ENCODE peak calls at places on chromosomes 13 and 19, in ten cellular contexts. Y is NCI-H146; I is body of pancreas; O is fibroblast of the conjunctiva; R is iris pigment epithelial cell; J is stimulated activated naive CD8-positive, alpha-beta T cell treated with anti-CD3 and anti-CD28 coated beads, Interleukin-15, amount 100 ng/mL, for 72 hours; A is NCI-H345; X is lung; K is left ventricle myocardium inferior; Z is neural progenitor cell. B is an unnamed sample.

GRCh38 chr13:80359459-80360297 is 18.8 kb upstream of the SPRY2 start:
- DNase-seq in Y (peak; percentile 68), I (no peak), O (no peak), R (no peak), J (no peak), A (peak; percentile 96), X (no peak), K (no peak), Z (peak; percentile 95), B (no peak)

GRCh38 chr19:44912854-44913253 is 1.6 kb upstream of the APOC1 start:
- DNase-seq in Y (no peak), I (no peak), O (no peak), R (no peak), J (no peak), A (no peak), X (no peak), K (no peak), Z (no peak), B (no peak)

GRCh38 chr19:36121486-36122124 is 6.3 kb downstream of the TBCB start:
- DNase-seq in Y (no peak), I (no peak), O (no peak), R (no peak), J (no peak), A (no peak), X (no peak), K (no peak), Z (no peak), B (no peak)

GRCh38 chr13:49791214-49791752 is 1.2 kb downstream of the KPNA3 start:
- DNase-seq in Y (peak; percentile 48), I (peak; percentile 32), O (peak; percentile 9), R (peak; percentile 43), J (peak; percentile 19), A (no peak), X (no peak), K (no peak), Z (peak; percentile 50), B (no peak)

GRCh38 chr13:107360010-107360409 is 792.1 kb upstream of the ARGLU1 start:
- DNase-seq in Y (no peak), I (no peak), O (no peak), R (no peak), J (no peak), A (no peak), X (no peak), K (no peak), Z (no peak), B (no peak)

GRCh38 chr19:35919306-35919705 is 11.2 kb upstream of the TYROBP start:
- DNase-seq in Y (no peak), I (no peak), O (no peak), R (no peak), J (no peak), A (no peak), X (no peak), K (no peak), Z (no peak), B (no peak)

GRCh38 chr19:16160943-16161560 is 12.3 kb downstream of the CIB3 start:
- DNase-seq in Y (no peak), I (no peak), O (peak; percentile 22), R (peak; percentile 85), J (peak; percentile 68), A (no peak), X (no peak), K (no peak), Z (no peak), B (no peak)

GRCh38 chr19:43439183-43440063 is 24.7 kb downstream of the TEX101 start:
- DNase-seq in Y (no peak), I (no peak), O (no peak), R (no peak), J (no peak), A (no peak), X (no peak), K (no peak), Z (no peak), B (peak; percentile 50)

GRCh38 chr13:93859666-93860065 is 619.8 kb downstream of the DCT start:
- DNase-seq in Y (no peak), I (no peak), O (no peak), R (peak; percentile 57), J (no peak), A (no peak), X (no peak), K (no peak), Z (no peak), B (no peak)

GRCh38 chr19:53883231-53883661 is 1.2 kb downstream of the PRKCG start:
- DNase-seq in Y (no peak), I (no peak), O (no peak), R (no peak), J (no peak), A (no peak), X (no peak), K (no peak), Z (peak; percentile 48), B (no peak)

GRCh38 chr13:20721454-20722357 is 18.2 kb downstream of the IL17D start:
- DNase-seq in Y (peak; percentile 62), I (peak; percentile 57), O (peak; percentile 18), R (peak; percentile 72), J (peak; percentile 26), A (peak; percentile 57), X (peak; percentile 42), K (peak; percentile 55), Z (peak; percentile 77), B (no peak)

GRCh38 chr13:70394149-70394548 is 285.9 kb upstream of the KLHL1 start:
- DNase-seq in Y (peak; percentile 12), I (no peak), O (no peak), R (no peak), J (no peak), A (no peak), X (no peak), K (no peak), Z (peak; percentile 3), B (no peak)

GRCh38 chr19:38506723-38507550 is 73.4 kb downstream of the RYR1 start:
- DNase-seq in Y (peak; percentile 57), I (peak; percentile 90), O (no peak), R (peak; percentile 5), J (peak; percentile 93), A (peak; percentile 51), X (peak; percentile 89), K (peak; percentile 54), Z (peak; percentile 90), B (peak; percentile 3)

GRCh38 chr19:6071840-6072239 is 38.5 kb downstream of the RFX2 start:
- DNase-seq in Y (no peak), I (no peak), O (no peak), R (no peak), J (no peak), A (no peak), X (peak; percentile 5), K (no peak), Z (no peak), B (no peak)

GRCh38 chr19:2759392-2759791 is 19.6 kb upstream of the SLC39A3 start:
- DNase-seq in Y (no peak), I (no peak), O (no peak), R (no peak), J (no peak), A (no peak), X (no peak), K (no peak), Z (no peak), B (no peak)

GRCh38 chr19:45767410-45767880 is 1.6 kb downstream of the SIX5 start:
- DNase-seq in Y (peak; percentile 46), I (peak; percentile 88), O (peak; percentile 70), R (peak; percentile 92), J (no peak), A (no peak), X (peak; percentile 75), K (peak; percentile 81), Z (peak; percentile 88), B (peak; percentile 72)

GRCh38 chr19:46390866-46391265 is 22.5 kb downstream of the CCDC8 start:
- DNase-seq in Y (no peak), I (no peak), O (no peak), R (no peak), J (no peak), A (no peak), X (no peak), K (no peak), Z (no peak), B (no peak)

GRCh38 chr19:9953802-9954542 is 17.7 kb upstream of the OLFM2 start:
- DNase-seq in Y (no peak), I (no peak), O (no peak), R (no peak), J (no peak), A (no peak), X (no peak), K (no peak), Z (no peak), B (no peak)

GRCh38 chr13:60158321-60158801 is 5.4 kb downstream of the DIAPH3 start:
- DNase-seq in Y (no peak), I (no peak), O (no peak), R (no peak), J (no peak), A (no peak), X (no peak), K (no peak), Z (peak; percentile 81), B (no peak)

GRCh38 chr13:24087611-24088235 is 72.8 kb upstream of the SPATA13 start:
- DNase-seq in Y (no peak), I (peak; percentile 77), O (no peak), R (no peak), J (no peak), A (no peak), X (no peak), K (no peak), Z (no peak), B (no peak)